ENCODE peak calls at places on chromosomes 1 and 21, in six cellular contexts. S is fibroblast of lung, O is psoas muscle, E is kidney epithelial cell, H is cardiac muscle cell, D is endothelial cell. P is an unnamed sample.

GRCh38 chr1:108502624-108503023 is 52.5 kb downstream of the NBPF6 start:
- DNase-seq in S (peak), O (no peak), E (no peak), H (peak), D (no peak), P (no peak)

GRCh38 chr1:6261615-6261995 is 707 bp upstream of the GPR153 start:
- DNase-seq in S (no peak), O (no peak), E (no peak), H (no peak), D (no peak), P (no peak)

GRCh38 chr1:33547574-33547973 is 75.1 kb downstream of the ZSCAN20 start:
- DNase-seq in S (peak), O (no peak), E (no peak), H (no peak), D (no peak), P (no peak)

GRCh38 chr1:115771847-115772457 is 3.4 kb upstream of the CASQ2 start:
- DNase-seq in S (peak), O (peak), E (no peak), H (peak), D (peak), P (peak)

GRCh38 chr1:188463919-188464318 is 1635.2 kb downstream of the PLA2G4A start:
- DNase-seq in S (no peak), O (no peak), E (no peak), H (no peak), D (no peak), P (no peak)

GRCh38 chr1:203629509-203630082 is 3.0 kb downstream of the ATP2B4 start:
- DNase-seq in S (peak), O (peak), E (no peak), H (peak), D (peak), P (peak)

GRCh38 chr1:232891116-232891515 is 59.3 kb upstream of the NTPCR start:
- DNase-seq in S (peak), O (no peak), E (peak), H (peak), D (no peak), P (no peak)

GRCh38 chr1:214155987-214156567 is 124.9 kb upstream of the SMYD2 start:
- DNase-seq in S (no peak), O (no peak), E (no peak), H (no peak), D (no peak), P (no peak)

GRCh38 chr1:219732814-219733491 is 120.0 kb upstream of the ZC3H11B start:
- DNase-seq in S (no peak), O (no peak), E (no peak), H (no peak), D (no peak), P (no peak)

GRCh38 chr21:33901421-33902288 is 13.9 kb downstream of the ATP5PO start:
- DNase-seq in S (peak), O (no peak), E (no peak), H (peak), D (peak), P (peak)

GRCh38 chr1:169360415-169360814 is 7.2 kb downstream of the NME7 start:
- DNase-seq in S (no peak), O (no peak), E (no peak), H (no peak), D (no peak), P (no peak)

GRCh38 chr1:175935566-175936115 is 192.2 kb upstream of the TNR start:
- DNase-seq in S (no peak), O (no peak), E (no peak), H (no peak), D (no peak), P (no peak)

GRCh38 chr1:3387401-3387800 is 67.1 kb upstream of the ARHGEF16 start:
- DNase-seq in S (no peak), O (no peak), E (no peak), H (no peak), D (no peak), P (no peak)

GRCh38 chr21:46124926-46125845 is 27.3 kb downstream of the COL6A2 start:
- DNase-seq in S (no peak), O (peak), E (no peak), H (no peak), D (peak), P (no peak)

GRCh38 chr1:63612971-63613370 is 19.8 kb downstream of the PGM1 start:
- DNase-seq in S (no peak), O (no peak), E (no peak), H (no peak), D (no peak), P (no peak)

GRCh38 chr1:234141006-234141405 is 232.2 kb upstream of the COA6 start:
- DNase-seq in S (no peak), O (no peak), E (no peak), H (no peak), D (no peak), P (no peak)

GRCh38 chr1:234143681-234144080 is 229.6 kb upstream of the COA6 start:
- DNase-seq in S (no peak), O (no peak), E (no peak), H (no peak), D (no peak), P (no peak)

GRCh38 chr1:234140388-234140787 is 232.9 kb upstream of the COA6 start:
- DNase-seq in S (peak), O (no peak), E (no peak), H (no peak), D (no peak), P (no peak)

GRCh38 chr1:234136073-234136472 is 231.6 kb downstream of the SLC35F3 start:
- DNase-seq in S (no peak), O (no peak), E (no peak), H (no peak), D (no peak), P (no peak)

DNA sequence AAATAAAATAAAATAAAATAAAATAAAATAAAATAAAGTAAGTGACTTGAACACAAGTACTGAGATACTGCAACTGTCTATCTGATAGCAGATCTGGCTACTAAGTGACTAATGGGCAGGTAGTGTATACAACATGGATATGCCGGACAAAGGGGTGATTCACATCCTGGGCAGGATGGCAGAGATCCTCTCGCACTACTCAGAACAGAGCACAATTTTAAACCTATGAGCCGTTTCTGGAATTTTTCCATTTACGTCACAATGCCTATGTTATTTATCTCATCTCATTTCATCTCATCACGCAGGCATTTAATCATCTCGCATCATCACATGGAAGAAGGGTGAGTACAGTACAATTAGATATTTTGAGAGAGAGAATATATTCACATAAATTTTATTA is 233.3 kb upstream of the COA6 start:
- DNase-seq in S (peak), O (no peak), E (peak), H (peak), D (no peak), P (no peak)
- TF ChIP-seq CTCF in S (no peak), O (no peak), E (no peak), H (no peak), D (no peak), P (no peak)

GRCh38 chr1:225890346-225891228 is 1.6 kb upstream of the LEFTY1 start:
- DNase-seq in S (no peak), O (peak), E (no peak), H (no peak), D (no peak), P (no peak)

GRCh38 chr1:225889743-225890142 is 797 bp upstream of the LEFTY1 start:
- DNase-seq in S (no peak), O (no peak), E (no peak), H (no peak), D (no peak), P (no peak)

GRCh38 chr1:225888289-225888897 is 553 bp downstream of the LEFTY1 start:
- DNase-seq in S (no peak), O (peak), E (no peak), H (no peak), D (no peak), P (no peak)

GRCh38 chr1:225887030-225887314 is 2.0 kb downstream of the LEFTY1 start:
- DNase-seq in S (no peak), O (no peak), E (no peak), H (no peak), D (no peak), P (no peak)

DNA sequence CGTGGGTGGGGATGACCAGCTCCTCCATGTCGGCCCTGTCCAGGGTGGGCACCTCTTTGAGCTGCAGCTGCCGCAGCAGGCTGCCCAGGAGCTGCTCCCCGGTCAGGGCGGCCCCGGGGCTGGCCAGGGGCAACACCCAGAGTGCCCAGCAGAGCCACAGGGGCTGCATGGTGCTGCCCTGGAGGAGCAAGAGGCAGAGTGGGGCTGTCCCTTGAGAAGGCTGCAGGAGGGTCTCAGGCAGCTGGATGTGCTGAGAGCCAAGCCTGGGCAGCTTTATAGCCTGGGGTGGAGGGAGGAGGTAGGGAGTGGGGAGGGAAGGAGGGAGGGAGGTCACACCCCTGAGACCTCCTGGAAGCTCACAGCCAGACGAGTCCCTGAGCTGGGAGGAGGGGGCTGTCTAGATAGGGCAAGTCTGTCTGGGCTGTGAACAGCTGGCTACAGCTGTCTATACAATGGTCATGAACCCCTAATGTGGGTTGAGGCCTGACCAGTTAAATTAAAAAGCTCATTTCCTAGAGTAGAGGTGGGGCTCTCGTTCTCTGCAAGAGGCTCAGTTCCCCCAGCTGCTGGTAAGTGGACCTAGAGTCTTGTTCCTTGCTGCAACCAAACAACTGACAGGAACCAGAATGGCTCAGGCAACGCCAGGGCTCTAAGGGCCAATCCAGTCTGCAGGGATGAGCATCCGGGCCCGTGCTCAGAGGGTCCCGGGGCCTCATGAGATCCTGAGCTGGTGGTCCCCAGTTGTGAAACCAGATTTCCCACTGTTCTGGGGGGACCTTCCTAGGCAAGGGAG is at the start of gene LEFTY1:
- DNase-seq in S (no peak), O (peak), E (no peak), H (no peak), D (no peak), P (no peak)
- TF ChIP-seq CTCF in S (no peak), O (no peak), E (no peak), H (no peak), D (no peak), P (no peak)

DNA sequence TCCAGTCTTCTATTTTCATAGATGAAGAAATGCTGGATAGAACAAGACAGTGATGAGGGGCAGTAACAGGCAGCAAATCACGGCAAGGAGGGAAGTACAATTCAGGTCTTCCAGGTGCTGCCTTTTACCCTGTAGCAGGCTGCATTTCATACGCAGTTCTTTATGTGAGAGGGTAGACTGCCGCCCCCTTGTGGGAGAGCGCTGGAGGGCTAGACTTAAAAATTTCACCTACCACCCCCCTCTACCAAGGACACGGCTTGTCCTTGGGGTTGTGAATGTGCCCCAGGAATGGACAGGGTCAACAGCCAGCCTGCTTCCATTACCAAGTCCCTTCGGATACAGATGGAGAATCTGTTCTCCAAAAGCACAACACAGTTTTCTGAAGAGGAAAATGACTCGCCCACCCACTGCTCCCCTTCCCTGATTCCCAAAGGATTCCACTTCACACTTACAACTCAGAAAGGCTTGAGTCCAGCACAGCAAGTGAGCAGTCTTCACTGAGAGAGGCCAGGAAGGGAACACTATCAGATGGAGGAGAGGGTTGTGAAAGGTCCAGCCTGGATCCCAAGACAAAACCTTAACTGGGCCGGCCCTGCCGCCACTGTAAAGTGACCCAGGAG is 7.4 kb downstream of the WDR77 start:
- DNase-seq in S (peak), O (no peak), E (no peak), H (peak), D (peak), P (peak)
- TF ChIP-seq CTCF in S (peak), O (no peak), E (peak), H (peak), D (peak), P (peak)

GRCh38 chr1:117312453-117313138 is 54.7 kb upstream of the MAN1A2 start:
- DNase-seq in S (peak), O (no peak), E (no peak), H (peak), D (no peak), P (no peak)
- TF ChIP-seq CTCF in S (peak), O (no peak), E (no peak), H (peak), D (peak), P (peak)

DNA sequence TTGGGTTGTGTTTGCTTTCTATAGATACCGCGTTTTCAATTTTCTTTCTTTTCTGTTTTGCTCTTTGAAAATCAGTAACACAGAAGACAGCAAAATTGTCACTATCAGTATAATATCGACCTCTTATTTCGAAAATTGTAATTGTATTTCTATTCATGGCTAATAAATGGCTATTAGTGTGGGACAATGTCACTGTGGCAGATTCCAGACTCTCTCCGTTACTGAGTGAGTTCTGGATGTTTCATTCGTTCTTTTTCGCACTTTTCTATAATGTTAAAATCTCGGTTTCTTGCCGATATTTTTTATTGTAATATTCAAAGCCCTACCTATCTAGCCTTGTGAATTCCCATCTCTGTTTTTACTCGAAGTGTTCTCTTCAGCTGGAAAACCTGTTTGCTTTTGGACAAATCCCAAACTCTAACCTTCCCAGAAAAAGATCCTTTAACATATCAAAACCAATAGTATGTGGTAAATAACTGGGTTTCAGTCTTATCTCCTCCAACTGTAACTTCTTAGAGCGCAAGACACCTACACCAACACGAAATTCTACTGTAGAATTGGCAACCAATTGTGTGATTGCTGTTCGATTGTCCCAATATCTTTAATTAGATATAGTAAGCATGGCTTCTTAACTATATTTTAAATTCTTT is 6.0 kb upstream of the MPZL1 start:
- DNase-seq in S (no peak), O (no peak), E (no peak), H (no peak), D (no peak), P (no peak)
- TF ChIP-seq CTCF in S (no peak), O (no peak), E (no peak), H (no peak), D (no peak), P (no peak)

GRCh38 chr1:45687753-45688737 is at the start of gene TMEM69:
- DNase-seq in S (peak), O (peak), E (no peak), H (peak), D (peak), P (peak)
- TF ChIP-seq CTCF in S (no peak), O (peak), E (no peak), H (no peak), D (no peak), P (no peak)

GRCh38 chr21:32412998-32413504 is 545 bp downstream of the EVA1C start:
- DNase-seq in S (no peak), O (peak), E (no peak), H (peak), D (no peak), P (no peak)
- TF ChIP-seq CTCF in S (no peak), O (no peak), E (no peak), H (no peak), D (no peak), P (no peak)

P was measured in activated CD8-positive, alpha-beta T cell treated with anti-CD3 and anti-CD28 coated beads for 36 hours.